ENCODE peak calls at places on chromosome 18, in eight cellular contexts. One of them, this sample, is unnamed.

GRCh38 chr18:76803814-76804213 is 18.5 kb upstream of the ZNF236 start:
- DNase-seq in left ventricle myocardium inferior: peak; percentile 36
- DNase-seq in astrocyte: peak; percentile 29
- DNase-seq in A673: peak; percentile 86
- DNase-seq in Peyer's patch: no peak
- DNase-seq in cardiac muscle cell: peak; percentile 71
- DNase-seq in fibroblast of lung: peak; percentile 40
- DNase-seq in pancreas: no peak
- DNase-seq in this sample: peak; percentile 56

GRCh38 chr18:31558567-31558966 is 33.1 kb upstream of the TTR start:
- DNase-seq in cardiac muscle cell: no peak
- DNase-seq in pancreas: no peak
- DNase-seq in A673: no peak
- DNase-seq in fibroblast of lung: no peak
- DNase-seq in Peyer's patch: no peak
- DNase-seq in astrocyte: no peak
- DNase-seq in left ventricle myocardium inferior: no peak
- DNase-seq in this sample: no peak

GRCh38 chr18:61398961-61399632 is 65.9 kb downstream of the CDH20 start:
- DNase-seq in fibroblast of lung: peak; percentile 81
- DNase-seq in left ventricle myocardium inferior: no peak
- DNase-seq in pancreas: no peak
- DNase-seq in cardiac muscle cell: no peak
- DNase-seq in Peyer's patch: no peak
- DNase-seq in astrocyte: peak; percentile 73
- DNase-seq in A673: no peak
- DNase-seq in this sample: no peak

GRCh38 chr18:2471523-2471922 is 99.8 kb downstream of the METTL4 start:
- DNase-seq in pancreas: no peak
- DNase-seq in Peyer's patch: no peak
- DNase-seq in cardiac muscle cell: no peak
- DNase-seq in fibroblast of lung: no peak
- DNase-seq in astrocyte: no peak
- DNase-seq in left ventricle myocardium inferior: no peak
- DNase-seq in A673: no peak
- DNase-seq in this sample: no peak

GRCh38 chr18:33870059-33870458 is 292.0 kb downstream of the ASXL3 start:
- DNase-seq in Peyer's patch: no peak
- DNase-seq in fibroblast of lung: peak; percentile 77
- DNase-seq in cardiac muscle cell: peak; percentile 53
- DNase-seq in pancreas: no peak
- DNase-seq in left ventricle myocardium inferior: no peak
- DNase-seq in A673: no peak
- DNase-seq in astrocyte: peak; percentile 68
- DNase-seq in this sample: no peak

GRCh38 chr18:46338761-46339160 is 234.6 kb downstream of the HAUS1 start:
- DNase-seq in fibroblast of lung: no peak
- DNase-seq in astrocyte: no peak
- DNase-seq in pancreas: no peak
- DNase-seq in cardiac muscle cell: no peak
- DNase-seq in Peyer's patch: peak; percentile 10
- DNase-seq in left ventricle myocardium inferior: no peak
- DNase-seq in A673: no peak
- DNase-seq in this sample: no peak

GRCh38 chr18:56028514-56028913 is 440.5 kb upstream of the TCF4 start:
- DNase-seq in astrocyte: peak; percentile 45
- DNase-seq in cardiac muscle cell: no peak
- DNase-seq in pancreas: no peak
- DNase-seq in A673: no peak
- DNase-seq in Peyer's patch: no peak
- DNase-seq in left ventricle myocardium inferior: no peak
- DNase-seq in fibroblast of lung: peak; percentile 60
- DNase-seq in this sample: no peak

GRCh38 chr18:55582325-55582724 is 5.7 kb downstream of the TCF4 start:
- DNase-seq in fibroblast of lung: peak; percentile 63
- DNase-seq in Peyer's patch: no peak
- DNase-seq in astrocyte: peak; percentile 47
- DNase-seq in A673: no peak
- DNase-seq in left ventricle myocardium inferior: no peak
- DNase-seq in cardiac muscle cell: no peak
- DNase-seq in pancreas: no peak
- DNase-seq in this sample: no peak

GRCh38 chr18:25329783-25330182 is 22.2 kb downstream of the ZNF521 start:
- DNase-seq in A673: no peak
- DNase-seq in cardiac muscle cell: no peak
- DNase-seq in pancreas: no peak
- DNase-seq in left ventricle myocardium inferior: no peak
- DNase-seq in Peyer's patch: no peak
- DNase-seq in astrocyte: no peak
- DNase-seq in fibroblast of lung: no peak
- DNase-seq in this sample: no peak

GRCh38 chr18:62730926-62731325 is 15.6 kb downstream of the PHLPP1 start:
- DNase-seq in left ventricle myocardium inferior: no peak
- DNase-seq in Peyer's patch: no peak
- DNase-seq in astrocyte: no peak
- DNase-seq in fibroblast of lung: no peak
- DNase-seq in cardiac muscle cell: no peak
- DNase-seq in pancreas: no peak
- DNase-seq in A673: no peak
- DNase-seq in this sample: no peak

GRCh38 chr18:23191952-23192662 is 56.8 kb downstream of the CABLES1 start:
- DNase-seq in Peyer's patch: no peak
- DNase-seq in cardiac muscle cell: no peak
- DNase-seq in fibroblast of lung: peak; percentile 90
- DNase-seq in astrocyte: peak; percentile 85
- DNase-seq in left ventricle myocardium inferior: peak; percentile 68
- DNase-seq in A673: peak; percentile 81
- DNase-seq in pancreas: no peak
- DNase-seq in this sample: no peak

GRCh38 chr18:58645398-58645797 is 16.5 kb upstream of the ALPK2 start:
- DNase-seq in astrocyte: peak; percentile 92
- DNase-seq in pancreas: no peak
- DNase-seq in Peyer's patch: no peak
- DNase-seq in fibroblast of lung: peak; percentile 96
- DNase-seq in left ventricle myocardium inferior: no peak
- DNase-seq in A673: no peak
- DNase-seq in cardiac muscle cell: no peak
- DNase-seq in this sample: no peak

GRCh38 chr18:58865009-58865345 is 300 bp downstream of the ZNF532 start:
- DNase-seq in pancreas: no peak
- DNase-seq in astrocyte: no peak
- DNase-seq in left ventricle myocardium inferior: no peak
- DNase-seq in Peyer's patch: no peak
- DNase-seq in fibroblast of lung: no peak
- DNase-seq in A673: no peak
- DNase-seq in cardiac muscle cell: no peak
- DNase-seq in this sample: no peak

GRCh38 chr18:22195052-22195451 is 25.7 kb downstream of the GATA6 start:
- DNase-seq in Peyer's patch: no peak
- DNase-seq in astrocyte: no peak
- DNase-seq in pancreas: peak; percentile 17
- DNase-seq in A673: no peak
- DNase-seq in cardiac muscle cell: no peak
- DNase-seq in left ventricle myocardium inferior: no peak
- DNase-seq in fibroblast of lung: no peak
- DNase-seq in this sample: no peak

GRCh38 chr18:54444309-54444914 is 86.7 kb downstream of the C18orf54 start:
- DNase-seq in A673: peak; percentile 75
- DNase-seq in Peyer's patch: peak; percentile 68
- DNase-seq in fibroblast of lung: peak; percentile 48
- DNase-seq in pancreas: no peak
- DNase-seq in astrocyte: peak; percentile 31
- DNase-seq in cardiac muscle cell: peak; percentile 63
- DNase-seq in left ventricle myocardium inferior: peak; percentile 18
- DNase-seq in this sample: no peak

GRCh38 chr18:74834424-74835309 is 237.0 kb downstream of the ZNF407 start:
- DNase-seq in A673: no peak
- DNase-seq in left ventricle myocardium inferior: no peak
- DNase-seq in fibroblast of lung: no peak
- DNase-seq in Peyer's patch: no peak
- DNase-seq in cardiac muscle cell: no peak
- DNase-seq in astrocyte: no peak
- DNase-seq in pancreas: no peak
- DNase-seq in this sample: no peak

GRCh38 chr18:65846107-65846506 is 95.3 kb downstream of the CDH7 start:
- DNase-seq in A673: no peak
- DNase-seq in fibroblast of lung: no peak
- DNase-seq in left ventricle myocardium inferior: no peak
- DNase-seq in astrocyte: no peak
- DNase-seq in pancreas: no peak
- DNase-seq in cardiac muscle cell: no peak
- DNase-seq in Peyer's patch: no peak
- DNase-seq in this sample: no peak

DNA sequence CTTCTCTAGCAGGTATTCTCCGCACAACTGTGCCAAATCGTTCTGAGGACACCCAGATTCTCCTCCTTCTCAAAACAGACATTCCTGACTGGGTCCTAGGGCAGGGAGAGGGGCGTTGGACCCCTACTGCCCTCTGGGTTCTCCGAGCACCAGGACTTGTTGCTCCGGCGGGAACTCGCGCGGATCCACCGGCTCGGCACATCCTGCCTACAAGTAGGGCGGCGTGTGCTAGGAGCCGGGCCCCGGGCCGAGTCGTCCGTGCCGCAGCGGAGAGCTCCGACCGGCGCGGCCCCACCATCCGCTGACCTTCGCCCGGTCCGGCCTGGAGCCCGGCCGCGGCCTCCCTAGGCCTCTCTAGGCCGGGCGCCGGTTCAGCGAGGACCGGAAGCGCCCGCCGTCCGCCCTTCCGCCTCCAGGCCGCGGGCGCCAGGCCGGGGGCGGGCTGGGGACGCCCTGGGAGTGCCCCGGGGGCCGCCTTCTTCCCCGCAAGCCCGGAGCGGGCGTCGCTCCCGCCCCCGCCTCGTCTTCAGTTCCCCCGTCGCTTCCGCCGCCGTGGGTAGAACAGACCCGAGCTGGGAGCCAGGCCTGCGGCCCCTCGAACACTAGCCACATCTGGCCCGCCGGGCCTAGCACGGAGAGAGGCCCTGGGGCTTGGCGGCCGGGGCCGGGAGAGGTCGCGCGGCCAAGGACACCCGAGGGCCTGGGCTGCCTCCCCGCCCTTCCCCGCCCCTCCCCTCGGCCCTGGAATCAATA is 7.6 kb upstream of the ONECUT2 start:
- DNase-seq in cardiac muscle cell: no peak
- DNase-seq in astrocyte: no peak
- DNase-seq in fibroblast of lung: no peak
- DNase-seq in A673: no peak
- DNase-seq in pancreas: peak; percentile 67
- DNase-seq in Peyer's patch: no peak
- DNase-seq in left ventricle myocardium inferior: no peak
- DNase-seq in this sample: no peak
- H3K9me3 ChIP-seq in cardiac muscle cell: no peaks in the 10 kb centered on the region
- H3K9me3 ChIP-seq in astrocyte: peaks cover 2% of the 10 kb centered on the region
- H3K9me3 ChIP-seq in fibroblast of lung: no peaks in the 10 kb centered on the region
- H3K9me3 ChIP-seq in A673: no peaks in the 10 kb centered on the region
- H3K9me3 ChIP-seq in pancreas: no peaks in the 10 kb centered on the region
- H3K9me3 ChIP-seq in Peyer's patch: peaks cover 13% of the 10 kb centered on the region
- H3K9me3 ChIP-seq in left ventricle myocardium inferior: peaks cover 7% of the 10 kb centered on the region
- H3K9me3 ChIP-seq in this sample: no peaks in the 10 kb centered on the region

DNA sequence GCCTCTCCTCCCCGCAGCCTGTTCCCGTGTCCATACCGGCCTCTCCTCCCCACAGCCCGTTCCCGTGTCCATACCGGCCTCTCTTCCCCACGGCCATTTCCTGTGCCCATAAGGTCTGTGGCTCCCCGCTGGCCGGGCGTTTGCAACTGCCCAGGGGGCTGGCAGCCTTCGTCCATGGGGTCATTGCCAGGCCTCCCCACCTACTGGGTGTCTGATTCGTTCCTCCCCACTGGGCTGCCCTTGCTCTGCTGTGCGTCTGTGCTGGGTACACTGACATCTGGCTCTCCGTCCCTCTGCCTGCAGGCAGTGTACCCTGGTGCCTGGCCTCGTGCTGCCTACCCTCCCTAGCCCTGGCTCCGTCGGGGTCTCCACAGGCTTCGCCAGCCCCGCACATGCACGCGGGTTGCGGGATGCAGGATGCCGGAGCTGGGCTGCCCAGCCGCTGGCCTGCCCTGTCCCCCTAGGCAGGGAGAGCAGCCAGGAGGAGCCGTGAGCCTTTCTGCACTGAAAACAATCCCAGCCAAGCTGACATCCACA is 67.8 kb downstream of the NFATC1 start:
- DNase-seq in pancreas: peak; percentile 68
- DNase-seq in cardiac muscle cell: no peak
- DNase-seq in Peyer's patch: no peak
- DNase-seq in left ventricle myocardium inferior: no peak
- DNase-seq in fibroblast of lung: no peak
- DNase-seq in astrocyte: no peak
- DNase-seq in A673: no peak
- DNase-seq in this sample: no peak
- H3K27ac ChIP-seq in pancreas: no peak overlapping the region
- H3K27ac ChIP-seq in cardiac muscle cell: no peak overlapping the region
- H3K27ac ChIP-seq in Peyer's patch: no peak overlapping the region
- H3K27ac ChIP-seq in left ventricle myocardium inferior: no peak overlapping the region
- H3K27ac ChIP-seq in fibroblast of lung: no peak overlapping the region
- H3K27ac ChIP-seq in astrocyte: no peak overlapping the region
- H3K27ac ChIP-seq in A673: no peak overlapping the region
- H3K27ac ChIP-seq in this sample: no peak overlapping the region

DNA sequence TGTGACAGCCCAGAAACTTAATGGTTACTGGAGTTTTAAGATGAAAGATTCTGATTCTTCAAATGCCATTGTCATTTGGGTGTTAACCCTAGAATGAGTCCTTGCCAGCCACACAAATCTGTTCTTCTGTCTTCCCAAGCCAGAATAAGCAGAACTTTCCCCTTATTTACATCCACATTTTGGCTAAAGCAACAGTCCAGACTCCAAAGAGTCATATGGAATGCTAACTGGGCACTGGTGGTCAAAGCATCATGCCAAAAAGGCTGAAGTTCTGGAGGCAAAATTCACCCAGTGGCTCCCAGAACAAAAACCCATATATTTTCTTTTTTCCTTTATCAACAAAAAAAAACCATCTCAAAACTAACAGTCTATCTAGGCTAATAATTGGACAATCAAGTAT is 89.7 kb upstream of the SETBP1 start:
- DNase-seq in A673: no peak
- DNase-seq in Peyer's patch: no peak
- DNase-seq in pancreas: no peak
- DNase-seq in cardiac muscle cell: no peak
- DNase-seq in astrocyte: no peak
- DNase-seq in fibroblast of lung: peak; percentile 24
- DNase-seq in left ventricle myocardium inferior: no peak
- DNase-seq in this sample: no peak
- H3K4me1 ChIP-seq in A673: no peaks in the 10 kb centered on the region
- H3K4me1 ChIP-seq in Peyer's patch: no peaks in the 10 kb centered on the region
- H3K4me1 ChIP-seq in pancreas: no peaks in the 10 kb centered on the region
- H3K4me1 ChIP-seq in cardiac muscle cell: peaks cover 42% of the 10 kb centered on the region
- H3K4me1 ChIP-seq in astrocyte: peaks cover 34% of the 10 kb centered on the region
- H3K4me1 ChIP-seq in fibroblast of lung: peaks cover 11% of the 10 kb centered on the region
- H3K4me1 ChIP-seq in left ventricle myocardium inferior: peaks cover 42% of the 10 kb centered on the region
- H3K4me1 ChIP-seq in this sample: no peaks in the 10 kb centered on the region

DNA sequence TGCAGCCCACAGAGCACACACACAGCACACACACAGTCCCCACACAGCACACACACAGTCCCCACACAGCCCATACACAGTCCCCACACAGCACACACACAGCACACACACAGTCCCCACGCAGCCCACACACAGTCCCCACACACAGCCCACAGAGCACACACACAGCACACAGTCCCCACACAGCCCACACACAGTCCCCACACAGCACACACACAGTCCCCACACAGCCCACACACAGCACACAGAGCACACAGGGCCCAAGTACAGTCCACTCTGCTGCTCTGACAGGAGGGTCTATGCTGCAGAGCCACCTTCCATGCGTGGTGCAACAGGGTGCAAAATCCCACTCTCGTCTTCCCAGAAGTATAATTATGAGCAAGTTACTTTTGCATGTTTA is 240.5 kb upstream of the SALL3 start:
- DNase-seq in fibroblast of lung: no peak
- DNase-seq in Peyer's patch: peak; percentile 25
- DNase-seq in A673: no peak
- DNase-seq in left ventricle myocardium inferior: no peak
- DNase-seq in pancreas: no peak
- DNase-seq in cardiac muscle cell: no peak
- DNase-seq in astrocyte: no peak
- DNase-seq in this sample: no peak
- H3K9me3 ChIP-seq in fibroblast of lung: no peaks in the 10 kb centered on the region
- H3K9me3 ChIP-seq in Peyer's patch: no peaks in the 10 kb centered on the region
- H3K9me3 ChIP-seq in A673: no peaks in the 10 kb centered on the region
- H3K9me3 ChIP-seq in left ventricle myocardium inferior: no peaks in the 10 kb centered on the region
- H3K9me3 ChIP-seq in pancreas: no peaks in the 10 kb centered on the region
- H3K9me3 ChIP-seq in cardiac muscle cell: no peaks in the 10 kb centered on the region
- H3K9me3 ChIP-seq in astrocyte: peaks cover 4% of the 10 kb centered on the region
- H3K9me3 ChIP-seq in this sample: no peaks in the 10 kb centered on the region